ENCODE peak calls at places on chromosomes 7 and 10, in six cellular contexts. X is mesenchymal stem cell, S is IMR-90, I is H9, O is mesendoderm, A is trophoblast cell. H is an unnamed sample.
A peak's percentile ranks its signal among the peaks of the same experiment; 100 is the strongest.

GRCh38 chr7:77351539-77352004 is 64.6 kb downstream of the GSAP start:
- DNase-seq in A (no peak), O (peak; percentile 40), I (no peak), S (no peak), X (no peak), H (no peak)

GRCh38 chr10:17744395-17744841 is 7.6 kb upstream of the TMEM236 start:
- DNase-seq in I (no peak), A (no peak), S (no peak), X (no peak), O (no peak), H (no peak)

GRCh38 chr7:87608443-87608842 is 7.8 kb upstream of the ABCB1 start:
- DNase-seq in I (no peak), A (no peak), X (no peak), S (no peak), O (no peak), H (no peak)

GRCh38 chr10:101817542-101818118 is 614 bp downstream of the OGA start:
- DNase-seq in S (peak; percentile 95), X (peak; percentile 91), O (peak; percentile 86), I (peak; percentile 49), A (peak; percentile 41), H (no peak)

GRCh38 chr7:155813125-155813524 is 862 bp upstream of the SHH start:
- DNase-seq in I (no peak), X (no peak), S (no peak), A (no peak), O (no peak), H (no peak)

GRCh38 chr10:59865101-59865500 is 41.3 kb downstream of the CCDC6 start:
- DNase-seq in S (peak; percentile 18), I (peak; percentile 52), O (peak; percentile 86), X (no peak), A (peak; percentile 41), H (no peak)

GRCh38 chr10:17784701-17785100 is 24.4 kb upstream of the MRC1 start:
- DNase-seq in S (peak; percentile 48), A (no peak), O (no peak), X (no peak), I (no peak), H (no peak)

GRCh38 chr7:100835903-100836811 is 8.8 kb upstream of the EPHB4 start:
- DNase-seq in I (peak; percentile 97), O (peak; percentile 98), S (no peak), A (no peak), X (no peak), H (peak; percentile 65)

GRCh38 chr7:30751696-30752273 is at the start of gene INMT:
- DNase-seq in I (no peak), O (no peak), S (no peak), A (no peak), X (peak; percentile 30), H (no peak)

GRCh38 chr10:86127274-86127819 is 239.2 kb downstream of the GRID1 start:
- DNase-seq in I (no peak), A (no peak), S (no peak), O (no peak), X (no peak), H (no peak)

GRCh38 chr7:78677391-78677790 is 776.1 kb downstream of the MAGI2 start:
- DNase-seq in X (no peak), O (no peak), I (no peak), S (peak; percentile 64), A (no peak), H (no peak)

DNA sequence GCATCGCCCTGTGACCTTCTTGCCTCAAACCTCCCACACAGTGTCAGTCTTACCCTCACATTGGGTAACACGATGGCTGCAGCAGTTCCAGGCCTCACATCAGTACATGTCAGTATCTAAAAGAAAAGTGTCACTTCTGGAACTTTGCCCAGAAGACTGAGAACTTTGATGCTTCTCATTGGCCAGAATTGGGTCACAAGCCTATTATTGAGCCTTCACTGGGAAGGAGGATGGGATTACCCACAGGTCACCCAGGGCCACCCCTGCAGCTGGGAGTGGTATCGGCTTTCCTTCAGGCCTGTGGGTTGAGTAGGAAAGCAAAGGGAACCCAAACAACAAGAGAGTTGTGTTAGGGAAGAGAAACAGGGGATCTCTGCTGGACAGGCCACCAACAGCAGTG is 111.5 kb downstream of the NPY start:
- DNase-seq in S (no peak), O (peak; percentile 50), A (no peak), X (no peak), I (no peak), H (no peak)
- H3K4ac ChIP-seq in S (no peak overlapping the region), O (no peak overlapping the region), A (no peak overlapping the region), X (no peak overlapping the region), I (no peak overlapping the region), H (no peak overlapping the region)

GRCh38 chr10:34294137-34294536 is 521.0 kb downstream of the PARD3 start:
- DNase-seq in X (no peak), O (peak; percentile 2), A (no peak), I (no peak), S (no peak), H (no peak)
- H2AK5ac ChIP-seq in X (no peak overlapping the region), O (no peak overlapping the region), A (no peak overlapping the region), I (no peak overlapping the region), S (no peak overlapping the region), H (no peak overlapping the region)

GRCh38 chr7:17302575-17303142 is 4.2 kb downstream of the AHR start:
- DNase-seq in S (peak; percentile 18), O (no peak), A (no peak), I (no peak), X (peak; percentile 46), H (no peak)
- H3K4me2 ChIP-seq in S (no peak overlapping the region), O (no peak overlapping the region), A (no peak overlapping the region), I (no peak overlapping the region), X (no peak overlapping the region), H (no peak overlapping the region)

DNA sequence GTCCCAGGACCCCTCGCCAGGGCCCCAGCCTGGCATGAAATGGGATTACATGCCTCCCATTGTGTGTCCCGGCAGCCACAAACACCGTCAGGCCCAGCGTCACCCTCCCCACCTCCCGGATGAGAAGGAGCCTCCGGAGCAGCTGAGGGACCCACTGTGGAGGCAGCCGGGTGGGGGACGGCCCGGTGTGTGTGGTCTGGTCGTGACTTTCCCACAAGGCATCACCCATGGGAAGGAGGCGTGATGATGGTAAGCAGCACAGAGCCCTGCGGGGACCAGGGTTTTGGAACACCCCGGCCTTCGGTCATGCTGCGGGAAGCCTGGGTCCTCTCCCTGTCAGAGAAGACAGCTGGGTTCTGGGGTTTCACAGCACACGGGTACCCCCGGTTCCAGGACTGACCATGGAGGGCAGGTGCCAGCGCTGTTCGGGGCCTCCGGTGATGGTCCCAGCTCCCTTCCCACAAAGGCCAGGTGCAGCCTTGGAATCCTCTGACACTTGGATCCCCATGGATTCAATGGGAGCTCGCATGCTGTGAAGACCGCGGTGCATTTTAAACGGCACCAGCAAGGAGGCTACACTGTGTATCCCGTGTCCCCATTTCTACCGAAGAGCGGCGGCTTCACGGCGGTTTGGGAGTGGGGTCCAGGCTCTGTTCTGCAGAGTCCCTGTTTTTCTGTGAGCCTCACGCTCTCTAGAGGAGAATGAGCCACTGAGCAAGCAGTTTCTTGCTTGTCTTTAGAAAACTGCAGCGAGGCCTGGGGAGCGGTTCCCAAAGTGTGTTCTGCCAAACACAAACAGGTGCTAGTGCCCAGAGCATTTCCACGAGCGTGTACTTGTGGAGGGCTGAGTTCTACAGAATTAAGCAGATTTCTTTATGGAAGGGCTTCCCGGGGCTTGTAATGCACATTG is 336.0 kb downstream of the ADARB2 start:
- DNase-seq in I (peak; percentile 27), A (no peak), X (no peak), S (no peak), O (no peak), H (no peak)
- H3K4ac ChIP-seq in I (no peak overlapping the region), A (no peak overlapping the region), X (no peak overlapping the region), S (no peak overlapping the region), O (no peak overlapping the region), H (no peak overlapping the region)

GRCh38 chr10:124072541-124072940 is 20.9 kb downstream of the CHST15 start:
- DNase-seq in S (no peak), A (no peak), I (no peak), O (no peak), X (no peak), H (no peak)
- H2AK5ac ChIP-seq in S (no peak overlapping the region), A (no peak overlapping the region), I (no peak overlapping the region), O (no peak overlapping the region), X (no peak overlapping the region), H (no peak overlapping the region)

DNA sequence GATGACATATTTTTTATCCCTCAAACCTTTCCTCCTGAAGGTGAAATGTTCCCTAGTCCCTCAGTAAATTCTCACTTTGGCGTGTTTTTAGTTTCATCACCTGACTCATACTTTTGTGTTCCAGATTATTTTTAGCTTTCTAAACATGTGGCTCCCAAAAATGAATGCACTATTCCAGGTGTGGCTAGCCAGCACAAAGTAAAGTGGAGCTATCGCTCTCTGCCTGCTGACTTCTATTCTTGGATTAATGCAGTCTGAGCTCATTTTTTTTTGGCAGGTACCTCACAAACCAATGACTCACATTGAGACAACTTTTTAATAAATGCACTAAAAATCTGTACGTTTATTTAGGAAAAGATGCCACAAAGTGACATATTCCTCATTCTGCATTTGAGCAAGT is 58.8 kb upstream of the LANCL2 start:
- DNase-seq in I (no peak), S (peak; percentile 14), O (no peak), X (no peak), A (no peak), H (no peak)
- H3K4me2 ChIP-seq in I (no peak overlapping the region), S (no peak overlapping the region), O (no peak overlapping the region), X (no peak overlapping the region), A (no peak overlapping the region), H (no peak overlapping the region)

H was measured in neuronal stem cell.